ENCODE peak calls at places on chromosomes 2 and 18, in six cellular contexts. X, H, C, Z, S and B are unnamed samples.
A peak's percentile ranks its signal among the peaks of the same experiment; 100 is the strongest.

GRCh38 chr2:176138526-176139169 is 9.1 kb downstream of the HOXD8 start:
- DNase-seq in S (no peak), C (no peak), Z (no peak), H (no peak), X (no peak), B (no peak)

GRCh38 chr18:56068030-56068671 is 480.2 kb upstream of the TCF4 start:
- DNase-seq in C (no peak), H (no peak), Z (no peak), X (no peak), S (no peak), B (no peak)

GRCh38 chr2:216537366-216537765 is 38.7 kb downstream of the RPL37A start:
- DNase-seq in Z (no peak), S (no peak), C (no peak), H (no peak), X (no peak), B (no peak)

GRCh38 chr2:101823347-101823791 is 125.9 kb downstream of the MAP4K4 start:
- DNase-seq in Z (peak; percentile 71), X (no peak), C (no peak), H (peak; percentile 82), S (no peak), B (no peak)

GRCh38 chr2:61421611-61422010 is 49.3 kb downstream of the USP34 start:
- DNase-seq in H (peak; percentile 27), C (no peak), X (no peak), Z (no peak), S (no peak), B (no peak)

GRCh38 chr18:64474279-64474678 is 325.4 kb upstream of the LINC00305 start:
- DNase-seq in H (no peak), C (no peak), S (no peak), X (no peak), Z (no peak), B (no peak)

GRCh38 chr2:22274611-22275010 is 1110.4 kb upstream of the KLHL29 start:
- DNase-seq in X (no peak), H (no peak), S (no peak), Z (no peak), C (no peak), B (no peak)

GRCh38 chr18:61323951-61324350 is 9.3 kb upstream of the CDH20 start:
- DNase-seq in S (no peak), H (no peak), Z (no peak), X (no peak), C (no peak), B (no peak)

GRCh38 chr2:224366269-224366668 is 35.6 kb downstream of the FAM124B start:
- DNase-seq in Z (no peak), H (no peak), C (no peak), S (no peak), X (no peak), B (no peak)

GRCh38 chr2:28175028-28175427 is 217.6 kb upstream of the FOSL2 start:
- DNase-seq in H (no peak), C (no peak), Z (peak; percentile 48), S (no peak), X (no peak), B (no peak)

GRCh38 chr2:20452551-20452950 is 5.7 kb downstream of the RHOB start:
- DNase-seq in S (no peak), Z (peak; percentile 65), H (no peak), X (no peak), C (no peak), B (no peak)

GRCh38 chr2:62919041-62919440 is 131.6 kb upstream of the OTX1 start:
- DNase-seq in X (no peak), Z (no peak), H (peak; percentile 17), C (no peak), S (no peak), B (no peak)

GRCh38 chr2:238007924-238008323 is 41.1 kb downstream of the UBE2F start:
- DNase-seq in X (no peak), S (no peak), H (no peak), Z (no peak), C (no peak), B (no peak)

GRCh38 chr2:64332300-64332699 is 121.7 kb upstream of the LGALSL start:
- DNase-seq in X (no peak), H (no peak), C (no peak), S (no peak), Z (no peak), B (no peak)

GRCh38 chr2:108616731-108617161 is 82.5 kb downstream of the LIMS1 start:
- DNase-seq in C (no peak), Z (no peak), S (no peak), H (no peak), X (no peak), B (no peak)

GRCh38 chr2:24463271-24463670 is 27.8 kb upstream of the NCOA1 start:
- DNase-seq in C (no peak), Z (no peak), X (no peak), S (no peak), H (no peak), B (no peak)

GRCh38 chr2:175010848-175011254 is 5.7 kb upstream of the CHN1 start:
- DNase-seq in X (no peak), C (no peak), H (no peak), Z (no peak), S (no peak), B (no peak)

GRCh38 chr18:32714571-32715148 is 58.2 kb downstream of the KLHL14 start:
- DNase-seq in Z (peak; percentile 79), C (peak; percentile 19), S (peak; percentile 12), H (peak; percentile 13), X (peak; percentile 18), B (peak; percentile 3)

GRCh38 chr2:142918624-142919023 is 41.2 kb downstream of the KYNU start:
- DNase-seq in X (no peak), S (no peak), Z (no peak), C (no peak), H (no peak), B (no peak)

GRCh38 chr2:26770986-26771586 is 7.0 kb downstream of the SLC35F6 start:
- DNase-seq in S (no peak), H (peak; percentile 77), X (no peak), Z (peak; percentile 62), C (no peak), B (no peak)

GRCh38 chr2:225429718-225430117 is 30.2 kb downstream of the NYAP2 start:
- DNase-seq in X (no peak), C (no peak), Z (no peak), S (no peak), H (peak; percentile 23), B (no peak)

GRCh38 chr2:207533609-207534008 is 3.8 kb downstream of the CREB1 start:
- DNase-seq in S (no peak), C (no peak), H (no peak), Z (no peak), X (no peak), B (no peak)

GRCh38 chr2:149466635-149467034 is 120.9 kb downstream of the MMADHC start:
- DNase-seq in H (no peak), Z (no peak), S (no peak), X (no peak), C (no peak), B (no peak)
- TF ChIP-seq TAF1 in H (no peak), Z (no peak), S (no peak), X (no peak), C (no peak), B (no peak)

GRCh38 chr2:43300222-43300621 is 73.8 kb upstream of the ZFP36L2 start:
- DNase-seq in H (no peak), X (no peak), C (no peak), Z (no peak), S (no peak), B (no peak)

GRCh38 chr2:43303120-43303519 is 76.7 kb upstream of the ZFP36L2 start:
- DNase-seq in S (no peak), C (no peak), H (no peak), X (no peak), Z (no peak), B (no peak)

GRCh38 chr2:43298496-43298895 is 72.1 kb upstream of the ZFP36L2 start:
- DNase-seq in H (no peak), C (no peak), X (no peak), S (no peak), Z (peak; percentile 31), B (no peak)

GRCh38 chr2:43302311-43303051 is 76.1 kb upstream of the ZFP36L2 start:
- DNase-seq in S (no peak), H (no peak), X (no peak), C (no peak), Z (no peak), B (no peak)

GRCh38 chr2:43300781-43301586 is 74.6 kb upstream of the ZFP36L2 start:
- DNase-seq in C (no peak), S (no peak), H (no peak), Z (peak; percentile 29), X (no peak), B (no peak)
- TF ChIP-seq POLR2AphosphoS5 in C (no peak), S (no peak), H (no peak), Z (no peak), X (no peak), B (no peak)

DNA sequence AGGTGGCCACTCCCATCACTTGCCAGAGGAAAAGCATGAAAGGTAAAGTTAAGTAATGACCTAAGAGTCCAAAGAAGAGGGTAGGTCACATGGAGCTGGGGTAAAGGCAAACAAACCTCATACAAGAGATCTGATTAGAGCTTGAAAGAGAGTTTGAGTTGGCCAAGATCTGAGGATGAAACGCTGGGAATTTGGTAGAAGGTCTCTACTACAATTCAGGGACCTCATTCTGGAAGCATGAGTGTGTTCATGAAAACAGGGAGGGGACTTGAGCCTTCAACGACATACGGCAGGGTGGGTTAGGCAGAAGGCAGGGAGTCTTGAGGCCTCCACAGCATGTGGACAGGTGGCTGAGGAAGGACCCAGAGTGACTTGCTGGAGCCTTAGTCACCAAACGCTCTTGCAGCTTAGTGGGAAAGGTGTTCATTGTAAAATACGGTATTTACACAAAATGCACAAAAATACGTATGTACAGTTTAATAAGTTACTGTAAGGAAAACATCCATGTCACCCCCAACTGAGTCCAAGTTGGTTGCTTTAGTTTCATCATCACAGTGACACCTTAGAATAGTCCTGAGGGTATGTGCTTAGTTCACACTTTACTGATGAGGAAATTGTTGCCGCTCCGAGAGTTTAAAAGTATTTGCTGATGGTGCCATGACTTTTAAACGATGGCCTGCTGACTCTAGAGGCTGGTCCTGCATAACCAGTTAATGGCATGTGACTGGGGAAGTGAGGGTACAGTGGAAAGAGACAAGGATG is 5.0 kb upstream of the FARP2 start:
- DNase-seq in X (no peak), H (no peak), S (no peak), Z (peak; percentile 93), C (no peak), B (no peak)
- TF ChIP-seq POLR2A in X (no peak), H (peak; percentile 24), S (no peak), Z (no peak), C (no peak), B (no peak)

GRCh38 chr2:120884406-120885290 is 149.0 kb downstream of the GLI2 start:
- DNase-seq in S (no peak), H (no peak), Z (no peak), X (no peak), C (no peak), B (no peak)
- TF ChIP-seq TAF1 in S (no peak), H (no peak), Z (no peak), X (no peak), C (no peak), B (no peak)

GRCh38 chr2:100754951-100755350 is 65.0 kb upstream of the NPAS2 start:
- DNase-seq in C (no peak), Z (no peak), S (no peak), X (no peak), H (no peak), B (no peak)

GRCh38 chr2:100755441-100755840 is 64.5 kb upstream of the NPAS2 start:
- DNase-seq in S (no peak), H (no peak), X (no peak), Z (no peak), C (no peak), B (no peak)

GRCh38 chr2:100756704-100757103 is 63.2 kb upstream of the NPAS2 start:
- DNase-seq in S (no peak), H (no peak), C (no peak), X (no peak), Z (no peak), B (no peak)

GRCh38 chr2:100759901-100760300 is 60.0 kb upstream of the NPAS2 start:
- DNase-seq in X (no peak), S (no peak), H (no peak), C (no peak), Z (no peak), B (no peak)

GRCh38 chr2:100757621-100758394 is 62.1 kb upstream of the NPAS2 start:
- DNase-seq in X (no peak), S (no peak), H (no peak), Z (peak; percentile 66), C (no peak), B (no peak)
- TF ChIP-seq POLR2AphosphoS5 in X (no peak), S (no peak), H (no peak), Z (no peak), C (no peak), B (no peak)